ENCODE peak calls at places on chromosomes 4 and X, in seven cellular contexts. D, S, O, M, V, J and C are unnamed samples.
A peak's percentile ranks its signal among the peaks of the same experiment; 100 is the strongest.

GRCh38 chr4:140052050-140052449 is 101.9 kb downstream of the MAML3 start:
- DNase-seq in S (no peak), J (peak; percentile 46), V (no peak), O (no peak), D (peak; percentile 67), M (no peak), C (no peak)

GRCh38 chr4:161799687-161800086 is 364.1 kb downstream of the FSTL5 start:
- DNase-seq in D (no peak), S (no peak), M (no peak), O (peak; percentile 47), V (no peak), J (no peak), C (no peak)

GRCh38 chrX:2192584-2193272 is 308.0 kb downstream of the DHRSX start:
- DNase-seq in D (no peak), S (no peak), V (no peak), O (no peak), M (no peak), J (no peak), C (no peak)

GRCh38 chr4:82666970-82667665 is 105.3 kb upstream of the TMEM150C start:
- DNase-seq in M (no peak), O (peak; percentile 22), J (no peak), S (no peak), D (no peak), V (no peak), C (no peak)

GRCh38 chr4:156132196-156132595 is 178.5 kb upstream of the CTSO start:
- DNase-seq in S (no peak), J (no peak), O (no peak), D (no peak), M (no peak), V (no peak), C (no peak)

GRCh38 chr4:104470770-104471169 is 23.9 kb downstream of the CXXC4 start:
- DNase-seq in V (no peak), S (no peak), D (no peak), O (no peak), M (no peak), J (no peak), C (no peak)

GRCh38 chr4:137226900-137227299 is 305.4 kb downstream of the PCDH18 start:
- DNase-seq in S (peak; percentile 13), J (peak; percentile 20), M (no peak), V (no peak), O (no peak), D (no peak), C (no peak)

GRCh38 chrX:85927740-85928139 is 119.6 kb downstream of the CHM start:
- DNase-seq in V (no peak), D (no peak), M (no peak), S (no peak), O (no peak), J (no peak), C (no peak)

GRCh38 chrX:47662144-47662657 is 3.2 kb upstream of the UXT start:
- DNase-seq in S (peak; percentile 14), M (no peak), J (peak; percentile 31), V (no peak), D (no peak), O (peak; percentile 85), C (no peak)

GRCh38 chrX:20354505-20354904 is 87.8 kb upstream of the RPS6KA3 start:
- DNase-seq in V (no peak), M (no peak), D (no peak), J (no peak), O (no peak), S (no peak), C (no peak)

GRCh38 chrX:8194216-8194615 is 23.1 kb upstream of the VCX2 start:
- DNase-seq in M (no peak), O (no peak), V (no peak), S (no peak), J (no peak), D (no peak), C (no peak)

GRCh38 chrX:81261576-81261975 is 59.7 kb downstream of the SH3BGRL start:
- DNase-seq in O (peak; percentile 78), S (no peak), V (no peak), D (no peak), M (no peak), J (no peak), C (no peak)

GRCh38 chr4:53592686-53593641 is 1.7 kb upstream of the LNX1 start:
- DNase-seq in M (no peak), O (peak; percentile 20), J (no peak), V (no peak), S (peak; percentile 33), D (no peak), C (no peak)

GRCh38 chr4:3715251-3716033 is 50.7 kb upstream of the ADRA2C start:
- DNase-seq in D (no peak), O (no peak), V (no peak), J (no peak), M (no peak), S (no peak), C (peak; percentile 33)

GRCh38 chr4:164408831-164409230 is 345.1 kb upstream of the SMIM31 start:
- DNase-seq in S (no peak), V (no peak), D (no peak), M (no peak), O (no peak), J (no peak), C (no peak)

GRCh38 chr4:173546776-173547175 is 16.7 kb upstream of the HAND2 start:
- DNase-seq in M (no peak), O (no peak), D (no peak), J (no peak), V (no peak), S (no peak), C (no peak)

GRCh38 chr4:21858971-21859370 is 89.6 kb downstream of the KCNIP4 start:
- DNase-seq in J (no peak), S (no peak), O (peak; percentile 52), V (no peak), D (no peak), M (no peak), C (no peak)

GRCh38 chrX:367349-367748 is 19.4 kb downstream of the PPP2R3B start:
- DNase-seq in J (no peak), M (no peak), S (no peak), O (no peak), V (no peak), D (no peak), C (no peak)

GRCh38 chr4:120629546-120629945 is 293.0 kb downstream of the PRDM5 start:
- DNase-seq in V (no peak), S (no peak), M (no peak), O (no peak), J (no peak), D (no peak), C (no peak)

GRCh38 chr4:88705805-88706518 is 8.3 kb upstream of the NAP1L5 start:
- DNase-seq in J (no peak), D (no peak), V (no peak), M (no peak), O (peak; percentile 59), S (no peak), C (no peak)

GRCh38 chr4:53196872-53197759 is 168.7 kb downstream of the SCFD2 start:
- DNase-seq in J (peak; percentile 99), O (peak; percentile 60), D (no peak), S (peak; percentile 18), M (no peak), V (no peak), C (no peak)

GRCh38 chr4:113179091-113179490 is 129.6 kb downstream of the ANK2 start:
- DNase-seq in V (no peak), M (no peak), D (no peak), O (no peak), S (no peak), J (no peak), C (no peak)